ENCODE peak calls at places on chromosomes 5 and 9, in five cellular contexts. G is stomach, P is NCI-H1436, Q is NCI-H1417, D is endothelial cell. W is an unnamed sample.

GRCh38 chr5:135821061-135821781 is 13.2 kb upstream of the SLC25A48 start:
- DNase-seq in G (no peak), P (peak; percentile 91), Q (peak; percentile 82), D (no peak), W (no peak)

GRCh38 chr5:116506448-116506847 is 68.2 kb downstream of the SEMA6A start:
- DNase-seq in G (no peak), P (no peak), Q (no peak), D (no peak), W (no peak)

GRCh38 chr5:137778772-137779564 is 24.8 kb upstream of the HNRNPA0 start:
- DNase-seq in G (no peak), P (peak; percentile 5), Q (no peak), D (no peak), W (peak; percentile 63)

GRCh38 chr9:131214931-131215330 is 61.4 kb downstream of the FAM78A start:
- DNase-seq in G (no peak), P (no peak), Q (no peak), D (peak; percentile 20), W (no peak)

GRCh38 chr9:121764371-121764730 is 112.9 kb downstream of the DAB2IP start:
- DNase-seq in G (no peak), P (no peak), Q (no peak), D (no peak), W (no peak)

GRCh38 chr9:124754289-124754688 is 16.8 kb downstream of the NR6A1 start:
- DNase-seq in G (no peak), P (no peak), Q (no peak), D (no peak), W (peak; percentile 19)

GRCh38 chr9:36450110-36450732 is 50.2 kb upstream of the RNF38 start:
- DNase-seq in G (no peak), P (peak; percentile 64), Q (peak; percentile 23), D (peak; percentile 16), W (peak; percentile 55)

GRCh38 chr9:119802621-119803020 is 433.4 kb upstream of the BRINP1 start:
- DNase-seq in G (no peak), P (no peak), Q (no peak), D (no peak), W (no peak)

GRCh38 chr5:33240552-33240951 is 200.2 kb upstream of the TARS1 start:
- DNase-seq in G (no peak), P (no peak), Q (no peak), D (no peak), W (peak; percentile 12)

GRCh38 chr5:150636391-150637244 is 3.8 kb upstream of the SYNPO start:
- DNase-seq in G (peak; percentile 86), P (no peak), Q (no peak), D (no peak), W (no peak)

GRCh38 chr9:114274217-114274616 is 48.7 kb upstream of the ORM1 start:
- DNase-seq in G (no peak), P (no peak), Q (no peak), D (no peak), W (no peak)

GRCh38 chr5:81486711-81487110 is 92.8 kb upstream of the ACOT12 start:
- DNase-seq in G (no peak), P (no peak), Q (no peak), D (no peak), W (no peak)

GRCh38 chr5:115100556-115100955 is 69.2 kb downstream of the TRIM36 start:
- DNase-seq in G (no peak), P (no peak), Q (no peak), D (no peak), W (no peak)

GRCh38 chr9:135921749-135922310 is 14.5 kb upstream of the CAMSAP1 start:
- DNase-seq in G (no peak), P (no peak), Q (no peak), D (no peak), W (no peak)

GRCh38 chr9:136643596-136644342 is 18.9 kb upstream of the EGFL7 start:
- DNase-seq in G (no peak), P (no peak), Q (no peak), D (peak; percentile 23), W (no peak)

GRCh38 chr5:1727571-1727970 is 72.1 kb downstream of the MRPL36 start:
- DNase-seq in G (peak; percentile 21), P (no peak), Q (no peak), D (peak; percentile 1), W (no peak)

GRCh38 chr9:81605154-81605670 is 84.1 kb downstream of the TLE1 start:
- DNase-seq in G (no peak), P (no peak), Q (no peak), D (no peak), W (no peak)

GRCh38 chr9:14062449-14063187 is 251.3 kb downstream of the NFIB start:
- DNase-seq in G (no peak), P (peak; percentile 13), Q (peak; percentile 34), D (no peak), W (no peak)

GRCh38 chr5:122937914-122938313 is 92.5 kb downstream of the SNX24 start:
- DNase-seq in G (peak; percentile 59), P (no peak), Q (no peak), D (no peak), W (no peak)

GRCh38 chr9:127664678-127665507 is 41.9 kb upstream of the CFAP157 start:
- DNase-seq in G (no peak), P (no peak), Q (no peak), D (no peak), W (no peak)

GRCh38 chr9:91193658-91194391 is 167.9 kb downstream of the AUH start:
- DNase-seq in G (peak; percentile 93), P (no peak), Q (peak; percentile 75), D (peak; percentile 81), W (peak; percentile 84)

GRCh38 chr5:77850536-77851228 is 74.5 kb upstream of the TBCA start:
- DNase-seq in G (no peak), P (no peak), Q (no peak), D (peak; percentile 39), W (peak; percentile 43)

GRCh38 chr9:36222449-36222848 is 31.7 kb downstream of the CLTA start:
- DNase-seq in G (no peak), P (no peak), Q (no peak), D (no peak), W (no peak)

GRCh38 chr9:4985376-4986266 is 549 bp downstream of the JAK2 start:
- DNase-seq in G (peak; percentile 43), P (no peak), Q (no peak), D (peak; percentile 22), W (peak; percentile 85)

GRCh38 chr5:170337055-170337454 is 39.5 kb upstream of the LCP2 start:
- DNase-seq in G (no peak), P (no peak), Q (no peak), D (no peak), W (no peak)

GRCh38 chr5:41747291-41747690 is 122.9 kb downstream of the OXCT1 start:
- DNase-seq in G (no peak), P (no peak), Q (peak; percentile 12), D (peak; percentile 4), W (peak; percentile 33)

GRCh38 chr9:5869315-5870019 is 21.2 kb upstream of the MLANA start:
- DNase-seq in G (no peak), P (no peak), Q (no peak), D (peak; percentile 15), W (peak; percentile 28)

GRCh38 chr9:133711428-133712220 is 26.5 kb downstream of the SARDH start:
- DNase-seq in G (no peak), P (no peak), Q (no peak), D (peak; percentile 2), W (no peak)

GRCh38 chr9:124747065-124747464 is 24.0 kb downstream of the NR6A1 start:
- DNase-seq in G (no peak), P (no peak), Q (no peak), D (no peak), W (no peak)